ENCODE peak calls at places on chromosomes 16 and 17, in four cellular contexts. One of them, this sample, is unnamed.

GRCh38 chr17:16243811-16244567 is 27.0 kb downstream of the PIGL start:
- DNase-seq in fibroblast of lung: no peak
- DNase-seq in HFF-Myc: no peak
- DNase-seq in NB4: peak
- DNase-seq in this sample: no peak

GRCh38 chr16:57623251-57624043 is 5.0 kb upstream of the ADGRG1 start:
- DNase-seq in fibroblast of lung: peak
- DNase-seq in HFF-Myc: no peak
- DNase-seq in NB4: peak
- DNase-seq in this sample: no peak

GRCh38 chr17:49746791-49747490 is 17.0 kb downstream of the FAM117A start:
- DNase-seq in fibroblast of lung: no peak
- DNase-seq in HFF-Myc: no peak
- DNase-seq in NB4: peak
- DNase-seq in this sample: no peak

GRCh38 chr16:24855678-24856077 is 9.9 kb downstream of the SLC5A11 start:
- DNase-seq in fibroblast of lung: no peak
- DNase-seq in HFF-Myc: no peak
- DNase-seq in NB4: no peak
- DNase-seq in this sample: no peak

GRCh38 chr17:51590071-51590470 is 329.7 kb downstream of the UTP18 start:
- DNase-seq in fibroblast of lung: no peak
- DNase-seq in HFF-Myc: no peak
- DNase-seq in NB4: no peak
- DNase-seq in this sample: no peak

GRCh38 chr16:1993731-1994131 is 4.0 kb downstream of the SYNGR3 start:
- DNase-seq in fibroblast of lung: no peak
- DNase-seq in HFF-Myc: no peak
- DNase-seq in NB4: no peak
- DNase-seq in this sample: no peak

GRCh38 chr17:27545562-27546229 is 85.3 kb upstream of the LGALS9 start:
- DNase-seq in fibroblast of lung: peak
- DNase-seq in HFF-Myc: no peak
- DNase-seq in NB4: no peak
- DNase-seq in this sample: no peak

GRCh38 chr16:83211711-83212110 is 584.9 kb downstream of the CDH13 start:
- DNase-seq in fibroblast of lung: no peak
- DNase-seq in HFF-Myc: no peak
- DNase-seq in NB4: no peak
- DNase-seq in this sample: no peak

GRCh38 chr17:31690118-31690517 is 168.9 kb downstream of the COPRS start:
- DNase-seq in fibroblast of lung: peak
- DNase-seq in HFF-Myc: no peak
- DNase-seq in NB4: no peak
- DNase-seq in this sample: no peak

GRCh38 chr17:58436805-58437239 is 19.5 kb upstream of the RNF43 start:
- DNase-seq in fibroblast of lung: no peak
- DNase-seq in HFF-Myc: no peak
- DNase-seq in NB4: no peak
- DNase-seq in this sample: no peak

GRCh38 chr17:80724723-80725388 is 180.2 kb downstream of the RPTOR start:
- DNase-seq in fibroblast of lung: peak
- DNase-seq in HFF-Myc: peak
- DNase-seq in NB4: no peak
- DNase-seq in this sample: peak

GRCh38 chr17:778096-778495 is 4.0 kb downstream of the GLOD4 start:
- DNase-seq in fibroblast of lung: no peak
- DNase-seq in HFF-Myc: no peak
- DNase-seq in NB4: no peak
- DNase-seq in this sample: no peak

GRCh38 chr17:55479903-55480302 is 31.3 kb downstream of the SMIM36 start:
- DNase-seq in fibroblast of lung: no peak
- DNase-seq in HFF-Myc: no peak
- DNase-seq in NB4: no peak
- DNase-seq in this sample: no peak

GRCh38 chr17:57875109-57876022 is 25.5 kb upstream of the MRPS23 start:
- DNase-seq in fibroblast of lung: peak
- DNase-seq in HFF-Myc: peak
- DNase-seq in NB4: peak
- DNase-seq in this sample: peak

GRCh38 chr16:72427001-72427785 is 255.2 kb upstream of the PMFBP1 start:
- DNase-seq in fibroblast of lung: no peak
- DNase-seq in HFF-Myc: no peak
- DNase-seq in NB4: no peak
- DNase-seq in this sample: no peak

DNA sequence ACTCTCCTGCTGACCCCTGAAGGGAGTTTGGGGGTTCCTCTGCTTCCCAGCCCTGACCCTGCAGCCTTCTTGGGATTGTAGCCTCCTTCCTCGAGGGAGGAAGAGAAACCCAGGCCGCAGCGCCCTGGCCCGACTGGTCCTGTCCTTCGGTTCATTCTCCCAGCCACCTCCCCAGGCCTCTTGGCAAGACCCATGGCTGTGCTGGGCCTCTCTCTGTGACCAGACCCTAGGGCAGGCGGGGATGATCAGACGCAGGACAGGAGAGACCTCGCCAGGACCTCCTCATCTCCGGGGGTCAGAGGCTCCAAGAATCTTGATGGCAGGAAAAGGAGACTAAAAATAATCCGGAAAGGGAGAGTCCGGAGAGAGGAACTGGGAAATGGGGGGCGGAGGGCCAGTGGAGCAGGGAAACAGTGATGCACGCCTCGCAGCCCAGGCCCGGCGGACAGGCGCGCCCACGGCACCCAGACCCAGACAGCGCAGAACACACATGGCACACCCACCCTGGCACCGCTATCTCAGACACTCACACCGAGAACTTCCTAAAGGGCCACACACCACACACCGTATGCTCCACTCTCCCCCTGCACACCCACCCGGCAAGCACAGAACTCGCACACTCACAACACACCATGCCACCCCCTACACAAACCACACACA is 1.2 kb downstream of the ARHGEF15 start:
- DNase-seq in fibroblast of lung: no peak
- DNase-seq in HFF-Myc: no peak
- DNase-seq in NB4: no peak
- DNase-seq in this sample: no peak
- H3K4me3 ChIP-seq in fibroblast of lung: no peak
- H3K4me3 ChIP-seq in HFF-Myc: no peak
- H3K4me3 ChIP-seq in NB4: no peak
- H3K4me3 ChIP-seq in this sample: no peak

GRCh38 chr17:17784599-17785264 is 52.1 kb downstream of the SREBF1 start:
- DNase-seq in fibroblast of lung: no peak
- DNase-seq in HFF-Myc: no peak
- DNase-seq in NB4: peak
- DNase-seq in this sample: no peak
- TF ChIP-seq CTCF in fibroblast of lung: no peak
- TF ChIP-seq CTCF in HFF-Myc: peak
- TF ChIP-seq CTCF in NB4: peak
- TF ChIP-seq CTCF in this sample: peak

GRCh38 chr16:81449899-81450608 is 5.4 kb downstream of the CMIP start:
- DNase-seq in fibroblast of lung: no peak
- DNase-seq in HFF-Myc: no peak
- DNase-seq in NB4: no peak
- DNase-seq in this sample: no peak
- H3K4me3 ChIP-seq in fibroblast of lung: no peak
- H3K4me3 ChIP-seq in HFF-Myc: no peak
- H3K4me3 ChIP-seq in NB4: no peak
- H3K4me3 ChIP-seq in this sample: no peak

GRCh38 chr16:8795818-8796217 is 1.6 kb downstream of the TMEM186 start:
- DNase-seq in fibroblast of lung: no peak
- DNase-seq in HFF-Myc: no peak
- DNase-seq in NB4: no peak
- DNase-seq in this sample: no peak

GRCh38 chr16:8797364-8798173 is at the start of the genes PMM2 and TMEM186:
- DNase-seq in fibroblast of lung: peak
- DNase-seq in HFF-Myc: peak
- DNase-seq in NB4: peak
- DNase-seq in this sample: peak

GRCh38 chr16:8798174-8798527 is 512 bp downstream of the PMM2 start:
- DNase-seq in fibroblast of lung: peak
- DNase-seq in HFF-Myc: no peak
- DNase-seq in NB4: no peak
- DNase-seq in this sample: peak

GRCh38 chr16:8796469-8797363 is 723 bp downstream of the TMEM186 start:
- DNase-seq in fibroblast of lung: no peak
- DNase-seq in HFF-Myc: no peak
- DNase-seq in NB4: no peak
- DNase-seq in this sample: no peak

GRCh38 chr16:8795096-8795495 is 2.3 kb downstream of the TMEM186 start:
- DNase-seq in fibroblast of lung: no peak
- DNase-seq in HFF-Myc: no peak
- DNase-seq in NB4: no peak
- DNase-seq in this sample: no peak
- TF ChIP-seq CTCF in fibroblast of lung: no peak
- TF ChIP-seq CTCF in HFF-Myc: no peak
- TF ChIP-seq CTCF in NB4: no peak
- TF ChIP-seq CTCF in this sample: no peak